ENCODE peak calls at places on chromosome 6, in ten cellular contexts. Y is hepatocyte; V is cardiac muscle cell; J is effector memory CD4-positive, alpha-beta T cell; B is GM12865; C is heart right ventricle; R is A673; L is cardiac fibroblast; I is fibroblast of villous mesenchyme; A is mesendoderm. M is an unnamed sample.

GRCh38 chr6:6730831-6731230 is 142.3 kb downstream of the LY86 start:
- DNase-seq in A (no peak), V (peak; percentile 86), R (no peak), I (peak; percentile 85), L (peak; percentile 90), Y (no peak), B (no peak), J (no peak), C (no peak), M (peak; percentile 100)

GRCh38 chr6:100116409-100117194 is 122.6 kb upstream of the MCHR2 start:
- DNase-seq in A (peak; percentile 85), J (no peak), C (no peak), I (peak; percentile 76), B (peak; percentile 71), L (peak; percentile 81), R (peak; percentile 68), V (peak; percentile 81), Y (peak; percentile 75), M (peak; percentile 37)

GRCh38 chr6:44831002-44831610 is 443.6 kb downstream of the CDC5L start:
- DNase-seq in I (peak; percentile 47), A (peak; percentile 52), J (no peak), L (peak; percentile 21), B (no peak), R (no peak), Y (no peak), C (no peak), V (peak; percentile 51), M (no peak)

GRCh38 chr6:30022189-30022588 is 38.9 kb upstream of the POLR1H start:
- DNase-seq in B (no peak), A (no peak), I (no peak), V (no peak), L (no peak), Y (no peak), J (no peak), R (no peak), C (no peak), M (no peak)

GRCh38 chr6:136037246-136037884 is 185.9 kb downstream of the PDE7B start:
- DNase-seq in J (no peak), R (no peak), Y (no peak), B (no peak), C (no peak), L (peak; percentile 68), V (peak; percentile 76), I (no peak), A (no peak), M (no peak)

GRCh38 chr6:31727717-31728671 is 1.1 kb downstream of the DDAH2 start:
- DNase-seq in V (no peak), J (no peak), L (no peak), Y (no peak), A (no peak), I (no peak), R (no peak), C (peak; percentile 32), B (peak; percentile 83), M (no peak)

GRCh38 chr6:167058261-167058660 is 59.1 kb downstream of the CEP43 start:
- DNase-seq in J (no peak), R (no peak), B (no peak), V (peak; percentile 86), Y (no peak), L (peak; percentile 91), I (peak; percentile 65), C (no peak), A (no peak), M (peak; percentile 8)

GRCh38 chr6:154567695-154568220 is 57.3 kb upstream of the CNKSR3 start:
- DNase-seq in R (no peak), C (no peak), A (no peak), V (no peak), L (no peak), B (no peak), J (no peak), I (no peak), Y (no peak), M (no peak)

GRCh38 chr6:71724456-71725180 is 161.7 kb upstream of the RIMS1 start:
- DNase-seq in R (no peak), L (no peak), A (no peak), B (no peak), C (no peak), I (no peak), J (no peak), Y (no peak), V (no peak), M (no peak)

GRCh38 chr6:71726121-71726520 is 160.2 kb upstream of the RIMS1 start:
- DNase-seq in V (no peak), C (no peak), R (no peak), I (no peak), J (no peak), Y (no peak), L (no peak), B (no peak), A (no peak), M (no peak)

GRCh38 chr6:71721642-71722041 is 164.7 kb upstream of the RIMS1 start:
- DNase-seq in L (no peak), R (peak; percentile 52), V (peak; percentile 11), C (no peak), A (no peak), J (no peak), Y (no peak), I (no peak), B (no peak), M (peak; percentile 51)

DNA sequence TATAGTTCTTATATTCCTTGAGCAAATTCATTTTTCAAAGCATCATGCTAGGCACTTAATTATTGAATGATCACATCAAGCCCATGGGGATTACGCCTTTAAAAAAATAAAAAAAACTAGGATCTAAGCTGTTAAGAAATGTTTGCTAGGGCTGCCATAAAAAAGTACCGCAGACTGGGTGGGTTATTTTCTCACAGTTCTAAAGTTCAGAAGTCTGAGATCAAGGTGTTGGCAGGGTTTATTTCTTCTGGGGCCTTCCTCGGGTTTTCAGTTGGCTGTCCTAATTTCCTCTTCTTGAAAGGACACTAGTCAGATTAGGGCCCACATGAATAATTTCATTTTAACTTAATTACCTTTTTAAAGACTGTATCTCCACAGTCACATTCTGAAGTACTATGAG is 165.6 kb upstream of the RIMS1 start:
- DNase-seq in A (no peak), R (no peak), Y (peak; percentile 8), L (no peak), V (no peak), I (no peak), J (no peak), C (no peak), B (no peak), M (no peak)
- H3K4me3 ChIP-seq in A (no peak overlapping the region), R (no peak overlapping the region), Y (no peak overlapping the region), L (no peak overlapping the region), V (no peak overlapping the region), I (no peak overlapping the region), J (no peak overlapping the region), C (no peak overlapping the region), B (no peak overlapping the region), M (no peak overlapping the region)

GRCh38 chr6:143731789-143732188 is 54.0 kb downstream of the PHACTR2 start:
- DNase-seq in B (no peak), I (no peak), V (no peak), C (no peak), J (no peak), A (no peak), R (no peak), Y (no peak), L (no peak), M (no peak)

GRCh38 chr6:143727035-143727434 is 49.3 kb downstream of the PHACTR2 start:
- DNase-seq in C (no peak), L (no peak), R (no peak), A (no peak), I (no peak), Y (no peak), V (no peak), J (no peak), B (no peak), M (no peak)

GRCh38 chr6:143724876-143725275 is 47.1 kb downstream of the PHACTR2 start:
- DNase-seq in L (no peak), A (no peak), R (no peak), Y (no peak), V (no peak), B (no peak), J (no peak), I (no peak), C (no peak), M (no peak)

GRCh38 chr6:143721642-143722041 is 43.9 kb downstream of the PHACTR2 start:
- DNase-seq in J (no peak), C (no peak), L (no peak), R (no peak), B (no peak), I (no peak), Y (no peak), V (no peak), A (no peak), M (no peak)

GRCh38 chr6:143726015-143726647 is 48.4 kb downstream of the PHACTR2 start:
- DNase-seq in I (no peak), J (no peak), B (peak; percentile 20), L (no peak), R (no peak), A (no peak), C (no peak), Y (no peak), V (no peak), M (no peak)
- H3K4me3 ChIP-seq in I (no peak overlapping the region), J (no peak overlapping the region), B (no peak overlapping the region), L (no peak overlapping the region), R (no peak overlapping the region), A (no peak overlapping the region), C (no peak overlapping the region), Y (no peak overlapping the region), V (no peak overlapping the region), M (no peak overlapping the region)

GRCh38 chr6:109678240-109678639 is 12.8 kb downstream of the AK9 start:
- DNase-seq in C (no peak), R (no peak), B (no peak), A (no peak), J (no peak), L (no peak), I (no peak), V (no peak), Y (no peak), M (no peak)
- H3K4me3 ChIP-seq in C (no peak overlapping the region), R (no peak overlapping the region), B (no peak overlapping the region), A (no peak overlapping the region), J (no peak overlapping the region), L (no peak overlapping the region), I (no peak overlapping the region), V (no peak overlapping the region), Y (no peak overlapping the region), M (no peak overlapping the region)

GRCh38 chr6:111450087-111450486 is 32.9 kb downstream of the REV3L start:
- DNase-seq in R (no peak), L (no peak), I (no peak), V (no peak), Y (no peak), J (no peak), A (no peak), B (no peak), C (no peak), M (no peak)

GRCh38 chr6:111445786-111446395 is 37.1 kb downstream of the REV3L start:
- DNase-seq in B (no peak), I (no peak), Y (no peak), R (peak; percentile 13), V (peak; percentile 17), J (no peak), L (no peak), C (no peak), A (no peak), M (no peak)

GRCh38 chr6:111444794-111445193 is 38.2 kb downstream of the REV3L start:
- DNase-seq in C (no peak), J (no peak), Y (peak; percentile 21), R (no peak), A (no peak), L (no peak), V (no peak), B (no peak), I (no peak), M (no peak)

GRCh38 chr6:111447051-111447450 is 36.0 kb downstream of the REV3L start:
- DNase-seq in J (no peak), A (no peak), Y (no peak), C (no peak), L (no peak), R (no peak), I (peak; percentile 85), V (peak; percentile 23), B (no peak), M (no peak)

DNA sequence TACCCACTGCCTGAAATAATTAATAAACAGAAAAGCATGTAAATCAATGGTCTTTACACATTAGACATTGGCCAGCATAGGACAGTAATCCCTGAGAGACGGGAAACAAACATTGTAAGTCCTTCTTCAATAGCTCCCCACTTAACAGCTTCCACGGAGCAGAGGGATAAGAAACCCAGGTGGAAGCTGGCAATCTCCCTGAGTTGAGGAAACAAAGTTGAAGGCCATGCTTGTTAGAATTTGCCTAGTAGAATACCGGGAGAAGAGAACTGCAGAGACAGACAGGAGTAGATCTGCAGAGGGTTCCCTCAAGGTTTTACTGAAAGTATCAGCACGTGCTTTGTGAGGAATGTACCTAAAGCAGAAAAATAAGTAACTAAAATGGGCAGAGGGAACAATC is 33.9 kb downstream of the REV3L start:
- DNase-seq in R (no peak), A (no peak), L (no peak), B (no peak), V (no peak), I (no peak), Y (no peak), C (no peak), J (no peak), M (no peak)
- H3K4me3 ChIP-seq in R (no peak overlapping the region), A (no peak overlapping the region), L (no peak overlapping the region), B (no peak overlapping the region), V (no peak overlapping the region), I (no peak overlapping the region), Y (no peak overlapping the region), C (no peak overlapping the region), J (no peak overlapping the region), M (no peak overlapping the region)

M was measured in MG63.